ENCODE peak calls at places on chromosomes 5 and 9, in nine cellular contexts. One of them, this sample, is unnamed.
A peak's percentile ranks its signal among the peaks of the same experiment; 100 is the strongest.

GRCh38 chr9:125632321-125633115 is 74.5 kb downstream of the MAPKAP1 start:
- DNase-seq in central memory CD4-positive, alpha-beta T cell: no peak
- DNase-seq in stromal cell of bone marrow: no peak
- DNase-seq in H54: peak; percentile 77
- DNase-seq in spleen: no peak
- DNase-seq in effector CD4-positive, alpha-beta T cell: no peak
- DNase-seq in SW 1271: no peak
- DNase-seq in HT1080: peak; percentile 92
- DNase-seq in cerebellar cortex: no peak
- DNase-seq in this sample: no peak

GRCh38 chr9:138015021-138015829 is 137.6 kb downstream of the CACNA1B start:
- DNase-seq in effector CD4-positive, alpha-beta T cell: no peak
- DNase-seq in cerebellar cortex: no peak
- DNase-seq in SW 1271: no peak
- DNase-seq in HT1080: no peak
- DNase-seq in central memory CD4-positive, alpha-beta T cell: no peak
- DNase-seq in H54: no peak
- DNase-seq in spleen: peak; percentile 63
- DNase-seq in stromal cell of bone marrow: no peak
- DNase-seq in this sample: no peak

GRCh38 chr5:83955916-83956315 is 235.3 kb upstream of the HAPLN1 start:
- DNase-seq in H54: no peak
- DNase-seq in cerebellar cortex: no peak
- DNase-seq in SW 1271: no peak
- DNase-seq in central memory CD4-positive, alpha-beta T cell: no peak
- DNase-seq in spleen: no peak
- DNase-seq in HT1080: peak; percentile 68
- DNase-seq in stromal cell of bone marrow: peak; percentile 54
- DNase-seq in effector CD4-positive, alpha-beta T cell: no peak
- DNase-seq in this sample: no peak

GRCh38 chr5:139388198-139388821 is 1.4 kb downstream of the MZB1 start:
- DNase-seq in HT1080: no peak
- DNase-seq in spleen: peak; percentile 85
- DNase-seq in H54: no peak
- DNase-seq in cerebellar cortex: no peak
- DNase-seq in SW 1271: no peak
- DNase-seq in stromal cell of bone marrow: no peak
- DNase-seq in central memory CD4-positive, alpha-beta T cell: no peak
- DNase-seq in effector CD4-positive, alpha-beta T cell: no peak
- DNase-seq in this sample: no peak

GRCh38 chr5:80704221-80704620 is 49.4 kb upstream of the DHFR start:
- DNase-seq in HT1080: no peak
- DNase-seq in H54: no peak
- DNase-seq in cerebellar cortex: no peak
- DNase-seq in stromal cell of bone marrow: no peak
- DNase-seq in SW 1271: no peak
- DNase-seq in effector CD4-positive, alpha-beta T cell: no peak
- DNase-seq in spleen: no peak
- DNase-seq in central memory CD4-positive, alpha-beta T cell: no peak
- DNase-seq in this sample: no peak

GRCh38 chr5:56129288-56129687 is 103.8 kb downstream of the ANKRD55 start:
- DNase-seq in SW 1271: no peak
- DNase-seq in effector CD4-positive, alpha-beta T cell: no peak
- DNase-seq in stromal cell of bone marrow: no peak
- DNase-seq in HT1080: no peak
- DNase-seq in spleen: no peak
- DNase-seq in cerebellar cortex: no peak
- DNase-seq in central memory CD4-positive, alpha-beta T cell: no peak
- DNase-seq in H54: no peak
- DNase-seq in this sample: no peak

GRCh38 chr5:145847499-145848497 is 12.7 kb upstream of the PRELID2 start:
- DNase-seq in SW 1271: no peak
- DNase-seq in HT1080: peak; percentile 91
- DNase-seq in cerebellar cortex: no peak
- DNase-seq in central memory CD4-positive, alpha-beta T cell: no peak
- DNase-seq in effector CD4-positive, alpha-beta T cell: no peak
- DNase-seq in H54: peak; percentile 33
- DNase-seq in stromal cell of bone marrow: peak; percentile 54
- DNase-seq in spleen: no peak
- DNase-seq in this sample: peak; percentile 39

GRCh38 chr5:170782438-170782837 is 1.1 kb upstream of the GABRP start:
- DNase-seq in H54: no peak
- DNase-seq in effector CD4-positive, alpha-beta T cell: no peak
- DNase-seq in HT1080: no peak
- DNase-seq in SW 1271: no peak
- DNase-seq in stromal cell of bone marrow: no peak
- DNase-seq in central memory CD4-positive, alpha-beta T cell: no peak
- DNase-seq in cerebellar cortex: no peak
- DNase-seq in spleen: no peak
- DNase-seq in this sample: no peak

GRCh38 chr5:96408276-96408777 is 24.7 kb downstream of the PCSK1 start:
- DNase-seq in effector CD4-positive, alpha-beta T cell: no peak
- DNase-seq in SW 1271: no peak
- DNase-seq in H54: no peak
- DNase-seq in central memory CD4-positive, alpha-beta T cell: no peak
- DNase-seq in HT1080: peak; percentile 68
- DNase-seq in stromal cell of bone marrow: peak; percentile 94
- DNase-seq in cerebellar cortex: no peak
- DNase-seq in spleen: no peak
- DNase-seq in this sample: peak; percentile 55

GRCh38 chr9:114348906-114349482 is 19.3 kb downstream of the ORM2 start:
- DNase-seq in HT1080: peak; percentile 99
- DNase-seq in H54: peak; percentile 90
- DNase-seq in SW 1271: no peak
- DNase-seq in stromal cell of bone marrow: peak; percentile 97
- DNase-seq in effector CD4-positive, alpha-beta T cell: peak; percentile 47
- DNase-seq in cerebellar cortex: peak; percentile 3
- DNase-seq in spleen: peak; percentile 92
- DNase-seq in central memory CD4-positive, alpha-beta T cell: peak; percentile 43
- DNase-seq in this sample: peak; percentile 97

GRCh38 chr9:87567047-87567446 is 69.4 kb downstream of the DAPK1 start:
- DNase-seq in spleen: no peak
- DNase-seq in H54: no peak
- DNase-seq in central memory CD4-positive, alpha-beta T cell: no peak
- DNase-seq in effector CD4-positive, alpha-beta T cell: no peak
- DNase-seq in HT1080: no peak
- DNase-seq in cerebellar cortex: peak; percentile 88
- DNase-seq in stromal cell of bone marrow: no peak
- DNase-seq in SW 1271: no peak
- DNase-seq in this sample: no peak

GRCh38 chr9:114238919-114239879 is 83.7 kb upstream of the ORM1 start:
- DNase-seq in HT1080: no peak
- DNase-seq in effector CD4-positive, alpha-beta T cell: no peak
- DNase-seq in central memory CD4-positive, alpha-beta T cell: no peak
- DNase-seq in H54: no peak
- DNase-seq in cerebellar cortex: peak; percentile 59
- DNase-seq in spleen: no peak
- DNase-seq in stromal cell of bone marrow: no peak
- DNase-seq in SW 1271: no peak
- DNase-seq in this sample: peak; percentile 34

GRCh38 chr9:98642661-98643312 is 65.9 kb downstream of the GABBR2 start:
- DNase-seq in cerebellar cortex: no peak
- DNase-seq in stromal cell of bone marrow: no peak
- DNase-seq in HT1080: no peak
- DNase-seq in SW 1271: no peak
- DNase-seq in spleen: no peak
- DNase-seq in central memory CD4-positive, alpha-beta T cell: no peak
- DNase-seq in H54: no peak
- DNase-seq in effector CD4-positive, alpha-beta T cell: no peak
- DNase-seq in this sample: no peak

GRCh38 chr9:79377315-79377855 is 194.4 kb upstream of the TLE4 start:
- DNase-seq in spleen: no peak
- DNase-seq in SW 1271: no peak
- DNase-seq in central memory CD4-positive, alpha-beta T cell: no peak
- DNase-seq in HT1080: peak; percentile 29
- DNase-seq in H54: no peak
- DNase-seq in cerebellar cortex: no peak
- DNase-seq in stromal cell of bone marrow: no peak
- DNase-seq in effector CD4-positive, alpha-beta T cell: no peak
- DNase-seq in this sample: no peak

GRCh38 chr9:134004881-134005280 is 12.8 kb upstream of the VAV2 start:
- DNase-seq in central memory CD4-positive, alpha-beta T cell: no peak
- DNase-seq in effector CD4-positive, alpha-beta T cell: no peak
- DNase-seq in stromal cell of bone marrow: no peak
- DNase-seq in HT1080: no peak
- DNase-seq in H54: no peak
- DNase-seq in SW 1271: no peak
- DNase-seq in cerebellar cortex: no peak
- DNase-seq in spleen: peak; percentile 32
- DNase-seq in this sample: no peak

GRCh38 chr5:134083517-134083916 is 31.0 kb upstream of the TCF7 start:
- DNase-seq in cerebellar cortex: no peak
- DNase-seq in stromal cell of bone marrow: no peak
- DNase-seq in H54: no peak
- DNase-seq in central memory CD4-positive, alpha-beta T cell: no peak
- DNase-seq in effector CD4-positive, alpha-beta T cell: no peak
- DNase-seq in spleen: no peak
- DNase-seq in HT1080: no peak
- DNase-seq in SW 1271: no peak
- DNase-seq in this sample: no peak

GRCh38 chr9:4400731-4401130 is 89.5 kb upstream of the SLC1A1 start:
- DNase-seq in HT1080: no peak
- DNase-seq in H54: no peak
- DNase-seq in spleen: no peak
- DNase-seq in cerebellar cortex: no peak
- DNase-seq in SW 1271: no peak
- DNase-seq in effector CD4-positive, alpha-beta T cell: no peak
- DNase-seq in stromal cell of bone marrow: no peak
- DNase-seq in central memory CD4-positive, alpha-beta T cell: no peak
- DNase-seq in this sample: no peak

GRCh38 chr5:3600106-3600997 is 4.7 kb downstream of the IRX1 start:
- DNase-seq in stromal cell of bone marrow: no peak
- DNase-seq in spleen: no peak
- DNase-seq in H54: no peak
- DNase-seq in SW 1271: no peak
- DNase-seq in effector CD4-positive, alpha-beta T cell: no peak
- DNase-seq in central memory CD4-positive, alpha-beta T cell: no peak
- DNase-seq in cerebellar cortex: no peak
- DNase-seq in HT1080: no peak
- DNase-seq in this sample: no peak

GRCh38 chr5:100430268-100430900 is 104.8 kb upstream of the FAM174A start:
- DNase-seq in spleen: no peak
- DNase-seq in HT1080: peak; percentile 15
- DNase-seq in cerebellar cortex: peak; percentile 30
- DNase-seq in H54: peak; percentile 7
- DNase-seq in central memory CD4-positive, alpha-beta T cell: peak; percentile 14
- DNase-seq in stromal cell of bone marrow: peak; percentile 28
- DNase-seq in SW 1271: no peak
- DNase-seq in effector CD4-positive, alpha-beta T cell: peak; percentile 30
- DNase-seq in this sample: peak; percentile 8

GRCh38 chr5:72015103-72015548 is 92.1 kb upstream of the MAP1B start:
- DNase-seq in HT1080: peak; percentile 96
- DNase-seq in effector CD4-positive, alpha-beta T cell: no peak
- DNase-seq in stromal cell of bone marrow: peak; percentile 14
- DNase-seq in spleen: no peak
- DNase-seq in H54: peak; percentile 86
- DNase-seq in central memory CD4-positive, alpha-beta T cell: no peak
- DNase-seq in cerebellar cortex: peak; percentile 84
- DNase-seq in SW 1271: no peak
- DNase-seq in this sample: no peak

GRCh38 chr9:100011062-100011681 is 87.6 kb downstream of the ERP44 start:
- DNase-seq in effector CD4-positive, alpha-beta T cell: peak; percentile 23
- DNase-seq in SW 1271: no peak
- DNase-seq in spleen: no peak
- DNase-seq in HT1080: peak; percentile 48
- DNase-seq in H54: peak; percentile 15
- DNase-seq in cerebellar cortex: peak; percentile 35
- DNase-seq in central memory CD4-positive, alpha-beta T cell: peak; percentile 28
- DNase-seq in stromal cell of bone marrow: no peak
- DNase-seq in this sample: peak; percentile 55

GRCh38 chr5:133944263-133945230 is 23.9 kb downstream of the C5orf15 start:
- DNase-seq in HT1080: peak; percentile 51
- DNase-seq in cerebellar cortex: peak; percentile 63
- DNase-seq in central memory CD4-positive, alpha-beta T cell: no peak
- DNase-seq in SW 1271: peak; percentile 7
- DNase-seq in H54: no peak
- DNase-seq in stromal cell of bone marrow: no peak
- DNase-seq in spleen: no peak
- DNase-seq in effector CD4-positive, alpha-beta T cell: peak; percentile 14
- DNase-seq in this sample: peak; percentile 33

GRCh38 chr9:73183917-73184861 is 32.5 kb downstream of the ANXA1 start:
- DNase-seq in SW 1271: peak; percentile 30
- DNase-seq in stromal cell of bone marrow: peak; percentile 28
- DNase-seq in spleen: no peak
- DNase-seq in H54: no peak
- DNase-seq in central memory CD4-positive, alpha-beta T cell: peak; percentile 52
- DNase-seq in effector CD4-positive, alpha-beta T cell: no peak
- DNase-seq in cerebellar cortex: peak; percentile 30
- DNase-seq in HT1080: no peak
- DNase-seq in this sample: peak; percentile 51

GRCh38 chr5:142779163-142779562 is 9.0 kb downstream of the ARHGAP26 start:
- DNase-seq in central memory CD4-positive, alpha-beta T cell: no peak
- DNase-seq in cerebellar cortex: peak; percentile 95
- DNase-seq in spleen: no peak
- DNase-seq in HT1080: peak; percentile 28
- DNase-seq in stromal cell of bone marrow: no peak
- DNase-seq in effector CD4-positive, alpha-beta T cell: no peak
- DNase-seq in SW 1271: no peak
- DNase-seq in H54: no peak
- DNase-seq in this sample: no peak

GRCh38 chr5:14706615-14707021 is 42.1 kb downstream of the OTULIN start:
- DNase-seq in SW 1271: no peak
- DNase-seq in effector CD4-positive, alpha-beta T cell: peak; percentile 57
- DNase-seq in H54: no peak
- DNase-seq in stromal cell of bone marrow: peak; percentile 47
- DNase-seq in central memory CD4-positive, alpha-beta T cell: peak; percentile 79
- DNase-seq in cerebellar cortex: no peak
- DNase-seq in HT1080: peak; percentile 77
- DNase-seq in spleen: no peak
- DNase-seq in this sample: no peak

GRCh38 chr9:2116073-2116472 is 100.9 kb downstream of the SMARCA2 start:
- DNase-seq in SW 1271: no peak
- DNase-seq in central memory CD4-positive, alpha-beta T cell: no peak
- DNase-seq in HT1080: no peak
- DNase-seq in stromal cell of bone marrow: no peak
- DNase-seq in H54: peak; percentile 17
- DNase-seq in spleen: no peak
- DNase-seq in effector CD4-positive, alpha-beta T cell: no peak
- DNase-seq in cerebellar cortex: peak; percentile 21
- DNase-seq in this sample: no peak

GRCh38 chr9:87464110-87464991 is 33.3 kb upstream of the DAPK1 start:
- DNase-seq in HT1080: no peak
- DNase-seq in cerebellar cortex: no peak
- DNase-seq in SW 1271: no peak
- DNase-seq in effector CD4-positive, alpha-beta T cell: no peak
- DNase-seq in spleen: no peak
- DNase-seq in H54: no peak
- DNase-seq in stromal cell of bone marrow: peak; percentile 41
- DNase-seq in central memory CD4-positive, alpha-beta T cell: no peak
- DNase-seq in this sample: no peak

GRCh38 chr5:171275822-171276544 is 33.1 kb upstream of the TLX3 start:
- DNase-seq in effector CD4-positive, alpha-beta T cell: no peak
- DNase-seq in spleen: no peak
- DNase-seq in SW 1271: no peak
- DNase-seq in central memory CD4-positive, alpha-beta T cell: no peak
- DNase-seq in HT1080: no peak
- DNase-seq in H54: no peak
- DNase-seq in cerebellar cortex: no peak
- DNase-seq in stromal cell of bone marrow: no peak
- DNase-seq in this sample: no peak

GRCh38 chr9:127204771-127205470 is 59.7 kb upstream of the GARNL3 start:
- DNase-seq in central memory CD4-positive, alpha-beta T cell: no peak
- DNase-seq in H54: peak; percentile 83
- DNase-seq in HT1080: peak; percentile 61
- DNase-seq in cerebellar cortex: peak; percentile 74
- DNase-seq in stromal cell of bone marrow: no peak
- DNase-seq in spleen: peak; percentile 59
- DNase-seq in SW 1271: no peak
- DNase-seq in effector CD4-positive, alpha-beta T cell: no peak
- DNase-seq in this sample: no peak

GRCh38 chr5:157354825-157355224 is 88.9 kb downstream of the CYFIP2 start:
- DNase-seq in central memory CD4-positive, alpha-beta T cell: no peak
- DNase-seq in cerebellar cortex: no peak
- DNase-seq in HT1080: no peak
- DNase-seq in stromal cell of bone marrow: no peak
- DNase-seq in SW 1271: no peak
- DNase-seq in H54: no peak
- DNase-seq in spleen: no peak
- DNase-seq in effector CD4-positive, alpha-beta T cell: no peak
- DNase-seq in this sample: no peak

GRCh38 chr9:113293285-113293874 is 9.8 kb downstream of the RNF183 start:
- DNase-seq in SW 1271: no peak
- DNase-seq in spleen: no peak
- DNase-seq in HT1080: no peak
- DNase-seq in H54: no peak
- DNase-seq in stromal cell of bone marrow: peak; percentile 57
- DNase-seq in effector CD4-positive, alpha-beta T cell: no peak
- DNase-seq in cerebellar cortex: no peak
- DNase-seq in central memory CD4-positive, alpha-beta T cell: no peak
- DNase-seq in this sample: peak; percentile 78

This sample was measured in fibroblast of the conjunctiva.